ENCODE peak calls at places on chromosomes 11 and 22, in seven cellular contexts. One of them, this sample, is unnamed.

GRCh38 chr11:128726464-128727139 is 32.7 kb downstream of the FLI1 start:
- DNase-seq in mucosa of descending colon: no peak
- DNase-seq in SK-N-SH: no peak
- DNase-seq in ovary: no peak
- DNase-seq in fibroblast of mammary gland: no peak
- DNase-seq in pancreas: no peak
- DNase-seq in astrocyte: no peak
- DNase-seq in this sample: no peak

GRCh38 chr22:39292561-39293074 is 26.8 kb downstream of the RPL3 start:
- DNase-seq in mucosa of descending colon: peak
- DNase-seq in SK-N-SH: no peak
- DNase-seq in ovary: peak
- DNase-seq in fibroblast of mammary gland: peak
- DNase-seq in pancreas: peak
- DNase-seq in astrocyte: peak
- DNase-seq in this sample: peak

GRCh38 chr11:13227676-13228255 is 49.8 kb upstream of the BMAL1 start:
- DNase-seq in mucosa of descending colon: no peak
- DNase-seq in SK-N-SH: no peak
- DNase-seq in ovary: no peak
- DNase-seq in fibroblast of mammary gland: no peak
- DNase-seq in pancreas: no peak
- DNase-seq in astrocyte: no peak
- DNase-seq in this sample: no peak

GRCh38 chr11:111308140-111308539 is 9.8 kb downstream of the POU2AF3 start:
- DNase-seq in mucosa of descending colon: peak
- DNase-seq in SK-N-SH: no peak
- DNase-seq in ovary: no peak
- DNase-seq in fibroblast of mammary gland: no peak
- DNase-seq in pancreas: peak
- DNase-seq in astrocyte: no peak
- DNase-seq in this sample: peak

GRCh38 chr11:134971381-134971780 is 559.3 kb upstream of the B3GAT1 start:
- DNase-seq in mucosa of descending colon: no peak
- DNase-seq in SK-N-SH: no peak
- DNase-seq in ovary: no peak
- DNase-seq in fibroblast of mammary gland: no peak
- DNase-seq in pancreas: no peak
- DNase-seq in astrocyte: no peak
- DNase-seq in this sample: no peak

GRCh38 chr22:45863981-45864751 is 112.8 kb downstream of the WNT7B start:
- DNase-seq in mucosa of descending colon: peak
- DNase-seq in SK-N-SH: peak
- DNase-seq in ovary: peak
- DNase-seq in fibroblast of mammary gland: peak
- DNase-seq in pancreas: no peak
- DNase-seq in astrocyte: peak
- DNase-seq in this sample: peak

GRCh38 chr11:118996926-118997626 is 862 bp upstream of the CENATAC start:
- DNase-seq in mucosa of descending colon: no peak
- DNase-seq in SK-N-SH: peak
- DNase-seq in ovary: no peak
- DNase-seq in fibroblast of mammary gland: peak
- DNase-seq in pancreas: no peak
- DNase-seq in astrocyte: no peak
- DNase-seq in this sample: no peak

GRCh38 chr11:69700278-69701140 is 3.3 kb downstream of the FGF19 start:
- DNase-seq in mucosa of descending colon: peak
- DNase-seq in SK-N-SH: peak
- DNase-seq in ovary: peak
- DNase-seq in fibroblast of mammary gland: peak
- DNase-seq in pancreas: no peak
- DNase-seq in astrocyte: peak
- DNase-seq in this sample: peak

GRCh38 chr22:25728064-25728463 is 13.9 kb upstream of the MYO18B start:
- DNase-seq in mucosa of descending colon: no peak
- DNase-seq in SK-N-SH: no peak
- DNase-seq in ovary: no peak
- DNase-seq in fibroblast of mammary gland: no peak
- DNase-seq in pancreas: no peak
- DNase-seq in astrocyte: no peak
- DNase-seq in this sample: no peak

GRCh38 chr11:75800728-75801361 is 14.2 kb upstream of the UVRAG start:
- DNase-seq in mucosa of descending colon: no peak
- DNase-seq in SK-N-SH: no peak
- DNase-seq in ovary: no peak
- DNase-seq in fibroblast of mammary gland: no peak
- DNase-seq in pancreas: no peak
- DNase-seq in astrocyte: no peak
- DNase-seq in this sample: no peak
- TF ChIP-seq CTCF in mucosa of descending colon: no peak
- TF ChIP-seq CTCF in SK-N-SH: no peak
- TF ChIP-seq CTCF in ovary: no peak
- TF ChIP-seq CTCF in fibroblast of mammary gland: no peak
- TF ChIP-seq CTCF in pancreas: no peak
- TF ChIP-seq CTCF in astrocyte: no peak
- TF ChIP-seq CTCF in this sample: no peak

GRCh38 chr22:19352217-19352616 is 60.7 kb upstream of the CLTCL1 start:
- DNase-seq in mucosa of descending colon: no peak
- DNase-seq in SK-N-SH: no peak
- DNase-seq in ovary: no peak
- DNase-seq in fibroblast of mammary gland: no peak
- DNase-seq in pancreas: no peak
- DNase-seq in astrocyte: no peak
- DNase-seq in this sample: no peak
- H3K4me3 ChIP-seq in mucosa of descending colon: no peak
- H3K4me3 ChIP-seq in SK-N-SH: no peak
- H3K4me3 ChIP-seq in ovary: no peak
- H3K4me3 ChIP-seq in fibroblast of mammary gland: no peak
- H3K4me3 ChIP-seq in pancreas: no peak
- H3K4me3 ChIP-seq in astrocyte: no peak
- H3K4me3 ChIP-seq in this sample: no peak

GRCh38 chr11:36455658-36456111 is 54.4 kb downstream of the TRAF6 start:
- DNase-seq in mucosa of descending colon: peak
- DNase-seq in SK-N-SH: peak
- DNase-seq in ovary: peak
- DNase-seq in fibroblast of mammary gland: peak
- DNase-seq in pancreas: peak
- DNase-seq in astrocyte: peak
- DNase-seq in this sample: peak
- TF ChIP-seq CTCF in mucosa of descending colon: no peak
- TF ChIP-seq CTCF in SK-N-SH: no peak
- TF ChIP-seq CTCF in ovary: no peak
- TF ChIP-seq CTCF in fibroblast of mammary gland: no peak
- TF ChIP-seq CTCF in pancreas: no peak
- TF ChIP-seq CTCF in astrocyte: no peak
- TF ChIP-seq CTCF in this sample: no peak

GRCh38 chr22:43829448-43829821 is 17.3 kb upstream of the EFCAB6 start:
- DNase-seq in mucosa of descending colon: no peak
- DNase-seq in SK-N-SH: peak
- DNase-seq in ovary: peak
- DNase-seq in fibroblast of mammary gland: no peak
- DNase-seq in pancreas: peak
- DNase-seq in astrocyte: peak
- DNase-seq in this sample: no peak

GRCh38 chr22:43827926-43828710 is 16.0 kb upstream of the EFCAB6 start:
- DNase-seq in mucosa of descending colon: no peak
- DNase-seq in SK-N-SH: no peak
- DNase-seq in ovary: peak
- DNase-seq in fibroblast of mammary gland: no peak
- DNase-seq in pancreas: peak
- DNase-seq in astrocyte: no peak
- DNase-seq in this sample: no peak

GRCh38 chr22:43829904-43830851 is 18.1 kb upstream of the EFCAB6 start:
- DNase-seq in mucosa of descending colon: no peak
- DNase-seq in SK-N-SH: peak
- DNase-seq in ovary: peak
- DNase-seq in fibroblast of mammary gland: peak
- DNase-seq in pancreas: peak
- DNase-seq in astrocyte: peak
- DNase-seq in this sample: peak

GRCh38 chr22:43827336-43827735 is 15.2 kb upstream of the EFCAB6 start:
- DNase-seq in mucosa of descending colon: no peak
- DNase-seq in SK-N-SH: no peak
- DNase-seq in ovary: no peak
- DNase-seq in fibroblast of mammary gland: no peak
- DNase-seq in pancreas: no peak
- DNase-seq in astrocyte: no peak
- DNase-seq in this sample: no peak

DNA sequence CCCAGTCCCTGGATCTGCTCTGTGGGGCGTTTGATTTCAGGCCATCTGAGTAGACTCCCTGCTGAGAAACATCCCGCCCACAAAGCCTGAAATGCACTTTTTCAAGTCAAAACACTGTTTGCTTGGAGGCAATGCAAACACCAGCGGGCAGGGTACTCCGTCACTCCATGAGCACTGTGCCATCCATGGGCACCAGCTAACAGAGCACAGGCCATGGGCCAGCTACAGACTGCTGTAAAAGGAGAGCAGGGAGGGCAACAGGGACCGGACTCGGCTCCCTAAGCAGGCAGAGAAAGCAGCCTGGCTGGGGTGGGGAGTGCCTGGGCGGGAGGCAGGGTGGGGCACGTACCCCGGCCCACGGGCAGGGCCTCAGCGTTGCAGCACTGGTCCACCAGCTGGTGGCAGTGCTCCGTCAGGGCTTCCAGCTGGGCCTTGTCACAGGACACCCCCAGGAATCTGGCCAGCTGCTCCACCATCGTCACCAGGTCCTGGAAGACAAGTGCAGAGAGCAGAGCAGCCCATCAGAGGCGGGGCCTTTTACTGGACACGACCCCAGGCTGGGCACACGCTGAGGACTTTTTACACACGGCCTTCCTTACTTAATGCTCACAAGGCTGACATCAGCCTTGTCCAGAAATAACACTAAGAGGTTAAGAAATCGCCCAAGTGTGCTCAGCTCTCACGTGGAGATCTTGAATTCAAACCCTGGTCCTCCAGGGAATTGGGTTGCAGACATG is 16.8 kb upstream of the EFCAB6 start:
- DNase-seq in mucosa of descending colon: no peak
- DNase-seq in SK-N-SH: peak
- DNase-seq in ovary: peak
- DNase-seq in fibroblast of mammary gland: peak
- DNase-seq in pancreas: peak
- DNase-seq in astrocyte: peak
- DNase-seq in this sample: peak
- H3K4me3 ChIP-seq in mucosa of descending colon: no peak
- H3K4me3 ChIP-seq in SK-N-SH: no peak
- H3K4me3 ChIP-seq in ovary: no peak
- H3K4me3 ChIP-seq in fibroblast of mammary gland: no peak
- H3K4me3 ChIP-seq in pancreas: no peak
- H3K4me3 ChIP-seq in astrocyte: no peak
- H3K4me3 ChIP-seq in this sample: no peak

DNA sequence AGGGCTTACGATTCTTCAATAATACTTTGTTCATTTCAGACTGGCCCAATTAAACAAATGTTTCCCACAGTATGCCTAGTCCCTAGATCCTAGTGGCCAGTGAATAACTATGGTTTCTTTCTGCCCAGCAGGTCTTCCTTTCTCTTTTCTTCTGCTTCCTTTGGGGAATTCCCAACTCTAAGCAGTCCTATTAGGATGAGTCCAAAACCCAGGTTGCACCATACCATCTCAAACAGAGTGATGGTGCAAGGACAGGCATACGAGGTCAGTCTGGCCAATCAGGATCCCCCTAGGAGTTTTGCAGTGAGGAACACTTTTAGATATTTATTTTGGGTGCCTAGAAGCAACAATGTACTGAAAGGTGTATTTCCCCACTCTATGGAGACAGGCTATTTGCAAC is 41.4 kb upstream of the CCDC34 start:
- DNase-seq in mucosa of descending colon: no peak
- DNase-seq in SK-N-SH: no peak
- DNase-seq in ovary: no peak
- DNase-seq in fibroblast of mammary gland: no peak
- DNase-seq in pancreas: no peak
- DNase-seq in astrocyte: no peak
- DNase-seq in this sample: no peak
- TF ChIP-seq CTCF in mucosa of descending colon: no peak
- TF ChIP-seq CTCF in SK-N-SH: no peak
- TF ChIP-seq CTCF in ovary: no peak
- TF ChIP-seq CTCF in fibroblast of mammary gland: no peak
- TF ChIP-seq CTCF in pancreas: no peak
- TF ChIP-seq CTCF in astrocyte: no peak
- TF ChIP-seq CTCF in this sample: no peak

GRCh38 chr22:17260291-17260690 is 41.1 kb upstream of the ADA2 start:
- DNase-seq in mucosa of descending colon: no peak
- DNase-seq in SK-N-SH: no peak
- DNase-seq in ovary: no peak
- DNase-seq in fibroblast of mammary gland: no peak
- DNase-seq in pancreas: no peak
- DNase-seq in astrocyte: no peak
- DNase-seq in this sample: no peak
- H3K4me3 ChIP-seq in mucosa of descending colon: no peak
- H3K4me3 ChIP-seq in SK-N-SH: no peak
- H3K4me3 ChIP-seq in ovary: no peak
- H3K4me3 ChIP-seq in fibroblast of mammary gland: no peak
- H3K4me3 ChIP-seq in pancreas: no peak
- H3K4me3 ChIP-seq in astrocyte: no peak
- H3K4me3 ChIP-seq in this sample: no peak

DNA sequence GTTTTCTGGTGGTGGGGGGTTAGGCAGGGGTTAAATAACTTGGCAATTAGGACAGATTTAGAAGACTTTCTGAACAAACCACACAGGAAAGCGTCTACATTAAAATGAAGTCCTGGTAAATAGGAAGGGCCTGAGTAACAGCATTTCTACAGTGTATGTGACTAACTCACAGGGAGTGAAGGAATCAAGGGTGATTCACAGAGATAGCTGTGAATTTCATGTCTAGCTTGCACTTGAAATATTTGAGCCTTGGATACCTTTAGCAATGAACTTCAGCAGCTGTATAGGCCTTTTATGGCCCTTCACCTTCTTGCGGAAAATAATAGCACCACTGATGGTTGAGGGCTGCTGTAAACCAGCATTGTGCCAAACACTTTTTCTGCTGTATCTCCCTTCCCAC is 26.1 kb upstream of the LDHA start:
- DNase-seq in mucosa of descending colon: no peak
- DNase-seq in SK-N-SH: no peak
- DNase-seq in ovary: no peak
- DNase-seq in fibroblast of mammary gland: peak
- DNase-seq in pancreas: no peak
- DNase-seq in astrocyte: peak
- DNase-seq in this sample: peak
- TF ChIP-seq CTCF in mucosa of descending colon: no peak
- TF ChIP-seq CTCF in SK-N-SH: no peak
- TF ChIP-seq CTCF in ovary: no peak
- TF ChIP-seq CTCF in fibroblast of mammary gland: no peak
- TF ChIP-seq CTCF in pancreas: no peak
- TF ChIP-seq CTCF in astrocyte: no peak
- TF ChIP-seq CTCF in this sample: no peak

This sample was measured in cardiac fibroblast.